ENCODE peak calls at places on chromosomes 13 and 19, in nine cellular contexts. J is prostate gland, L is stomach, F is H1, D is esophagus muscularis mucosa, E is breast epithelium, I is GM12892, T is transverse colon, X is suprapubic skin. M is an unnamed sample.

GRCh38 chr13:67841071-67841470 is 610.9 kb upstream of the PCDH9 start:
- DNase-seq in J (no peak), L (no peak), F (peak), D (no peak), E (no peak), I (no peak), T (no peak), X (no peak), M (no peak)

GRCh38 chr19:2798733-2799132 is 13.4 kb downstream of the THOP1 start:
- DNase-seq in J (no peak), L (no peak), F (no peak), D (no peak), E (no peak), I (no peak), T (no peak), X (no peak), M (no peak)

GRCh38 chr19:38736036-38736412 is 8.2 kb downstream of the CAPN12 start:
- DNase-seq in J (peak), L (peak), F (no peak), D (no peak), E (no peak), I (peak), T (peak), X (no peak), M (no peak)

GRCh38 chr19:17752865-17753639 is 1.8 kb downstream of the FCHO1 start:
- DNase-seq in J (no peak), L (no peak), F (no peak), D (no peak), E (no peak), I (no peak), T (no peak), X (no peak), M (no peak)

GRCh38 chr19:53507523-53508442 is 30.2 kb upstream of the ZNF331 start:
- DNase-seq in J (no peak), L (no peak), F (no peak), D (no peak), E (no peak), I (no peak), T (no peak), X (no peak), M (no peak)

GRCh38 chr13:103236213-103236612 is 170.0 kb upstream of the SLC10A2 start:
- DNase-seq in J (no peak), L (no peak), F (no peak), D (no peak), E (no peak), I (no peak), T (no peak), X (no peak), M (no peak)

GRCh38 chr19:40444181-40445005 is at the start of gene SERTAD3:
- DNase-seq in J (peak), L (peak), F (peak), D (peak), E (peak), I (peak), T (peak), X (peak), M (peak)

GRCh38 chr19:15303105-15303780 is 29.1 kb downstream of the BRD4 start:
- DNase-seq in J (peak), L (no peak), F (no peak), D (no peak), E (no peak), I (no peak), T (no peak), X (no peak), M (no peak)

GRCh38 chr13:20772401-20773131 is 1.2 kb downstream of the EEF1AKMT1 start:
- DNase-seq in J (no peak), L (no peak), F (no peak), D (no peak), E (no peak), I (no peak), T (no peak), X (no peak), M (no peak)

GRCh38 chr19:920051-920857 is 3.1 kb downstream of the KISS1R start:
- DNase-seq in J (no peak), L (no peak), F (no peak), D (no peak), E (no peak), I (peak), T (no peak), X (no peak), M (no peak)

GRCh38 chr19:46537136-46538097 is 41.8 kb upstream of the PNMA8B start:
- DNase-seq in J (no peak), L (peak), F (no peak), D (no peak), E (no peak), I (no peak), T (peak), X (no peak), M (no peak)

GRCh38 chr13:44334751-44335150 is 38.9 kb upstream of the SERP2 start:
- DNase-seq in J (no peak), L (no peak), F (no peak), D (no peak), E (no peak), I (no peak), T (no peak), X (no peak), M (no peak)

DNA sequence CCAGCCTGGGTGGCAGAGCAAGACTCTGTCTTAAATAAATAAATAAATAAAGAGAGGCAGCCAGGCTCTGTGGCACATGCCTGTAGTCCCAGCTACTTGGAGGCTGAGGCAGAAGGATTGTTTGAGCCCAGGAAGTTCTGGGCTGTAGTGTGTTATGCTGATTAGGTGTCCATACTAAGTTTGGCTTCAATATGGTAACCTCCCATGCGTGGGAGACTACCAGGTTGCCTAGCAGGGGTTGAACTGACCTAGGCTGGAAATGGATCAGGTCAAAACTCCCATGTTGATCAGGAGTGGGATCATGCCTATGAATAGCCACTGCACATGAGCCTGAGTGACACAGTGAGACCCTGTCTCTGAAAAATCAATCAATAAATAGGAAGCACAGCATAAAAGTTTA is 4.0 kb upstream of the SNRNP70 start:
- DNase-seq in J (no peak), L (no peak), F (no peak), D (no peak), E (no peak), I (no peak), T (no peak), X (no peak), M (no peak)
- TF ChIP-seq POLR2A in J (no peak), L (no peak), F (no peak), D (no peak), E (no peak), I (no peak), T (no peak), X (no peak), M (no peak)

DNA sequence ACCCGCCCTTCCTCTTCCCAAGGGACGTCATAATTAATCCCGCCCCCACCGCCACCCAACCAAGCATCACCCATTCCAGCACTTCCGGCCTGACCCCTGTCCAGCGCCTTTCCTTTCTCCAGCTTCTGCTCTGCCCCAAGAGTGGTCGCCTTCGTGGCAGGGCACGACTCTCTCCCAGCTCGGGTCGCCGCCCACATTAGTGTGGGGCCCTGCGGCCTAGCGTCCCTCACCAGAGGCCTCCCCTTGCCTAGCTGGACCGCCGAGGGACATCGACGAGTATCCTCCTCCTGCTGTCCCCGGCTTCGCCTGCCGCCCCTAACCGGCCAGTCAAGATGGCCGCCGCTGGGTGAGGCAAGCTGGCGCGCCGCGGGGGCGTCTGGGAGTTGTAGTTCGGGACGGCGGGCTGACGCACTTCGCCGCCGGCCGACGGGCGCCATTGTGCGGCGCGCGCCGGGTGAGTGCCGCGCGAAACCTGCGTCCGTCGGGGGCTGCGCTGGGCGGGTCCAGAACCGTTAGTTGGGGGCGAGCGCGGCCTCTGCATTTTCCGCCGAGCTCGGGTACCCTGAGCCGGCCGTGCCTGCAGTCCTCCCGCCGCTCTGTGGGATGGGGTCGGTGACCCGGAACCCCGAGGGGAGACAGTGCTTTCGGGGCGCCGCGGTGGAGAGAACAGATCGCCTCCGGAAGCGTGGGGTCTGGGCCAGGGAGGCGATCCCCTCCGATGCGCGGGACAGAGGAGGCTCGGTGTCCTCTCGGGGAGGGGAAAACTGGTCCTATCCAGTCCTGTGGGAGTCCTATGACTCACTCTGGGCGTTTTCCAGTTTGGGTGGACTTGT is at the start of gene ZNF274:
- DNase-seq in J (peak), L (peak), F (peak), D (peak), E (peak), I (peak), T (peak), X (peak), M (peak)
- TF ChIP-seq POLR2AphosphoS5 in J (peak), L (peak), F (peak), D (peak), E (peak), I (peak), T (peak), X (peak), M (peak)

DNA sequence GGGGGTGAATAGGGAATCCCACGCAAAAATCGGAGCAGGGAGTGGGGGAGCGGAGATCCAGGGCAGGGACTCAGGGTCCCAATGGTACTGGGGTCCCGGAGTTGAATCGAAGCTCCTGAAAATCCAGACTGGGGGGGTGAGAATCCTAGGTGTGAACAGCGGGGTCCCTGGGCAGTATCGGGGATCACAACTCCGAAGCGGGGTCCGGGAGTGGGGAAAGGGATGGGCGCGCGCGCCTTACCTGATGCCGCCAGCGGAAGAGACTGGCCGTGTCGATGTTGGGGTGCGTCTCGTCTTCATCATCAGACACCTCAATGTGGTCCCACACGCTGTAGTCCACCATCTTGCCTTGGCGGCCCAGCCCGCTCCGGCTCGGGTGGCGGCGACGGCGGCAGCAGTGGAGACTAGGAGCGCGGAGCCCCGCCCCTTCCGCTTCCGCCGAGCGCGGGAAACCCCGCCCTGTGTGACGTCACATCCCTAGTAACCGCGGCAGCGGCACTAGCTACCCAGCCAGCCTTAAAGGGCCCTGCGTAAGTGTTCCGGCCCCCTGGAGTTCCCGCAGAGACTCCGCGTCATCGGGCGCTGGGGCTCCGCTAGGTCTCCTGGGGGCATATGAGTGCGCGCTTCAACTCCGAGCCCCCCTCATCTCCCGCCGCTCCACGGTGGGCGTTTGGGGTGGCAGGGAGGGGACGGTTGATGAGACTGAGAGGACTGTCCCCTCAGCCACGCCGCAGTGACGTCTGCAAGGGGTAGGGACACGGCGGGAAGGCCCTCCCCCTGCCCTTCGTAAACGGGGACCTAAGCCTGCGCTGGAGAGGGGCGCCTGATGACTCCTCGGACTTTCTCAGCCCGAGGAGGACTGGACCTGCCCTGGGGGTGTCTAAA is at the start of gene CDC37:
- DNase-seq in J (peak), L (peak), F (peak), D (peak), E (peak), I (peak), T (peak), X (peak), M (peak)
- TF ChIP-seq POLR2A in J (peak), L (no peak), F (peak), D (peak), E (peak), I (peak), T (peak), X (peak), M (peak)

DNA sequence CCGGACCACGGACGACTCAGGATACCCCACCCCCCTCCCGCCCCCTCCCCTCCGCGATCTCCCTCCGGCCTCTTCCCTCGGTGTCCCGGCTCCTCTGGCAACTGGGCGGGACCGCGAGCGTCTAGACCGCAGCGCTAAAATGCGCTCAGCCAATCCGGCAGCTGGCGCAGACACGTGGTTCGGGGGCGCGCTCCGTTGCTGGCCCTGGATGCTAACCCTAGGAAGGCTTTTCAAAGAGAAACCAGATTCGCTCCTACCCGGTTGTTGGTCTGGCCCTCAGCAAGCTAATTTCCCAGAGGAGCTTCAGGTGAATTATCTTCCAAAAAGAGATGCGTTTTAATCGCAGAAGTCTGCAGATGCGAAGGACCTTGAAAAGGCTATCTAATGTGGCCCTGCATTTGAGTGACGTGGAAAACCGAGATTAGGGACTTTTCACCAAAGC is at the start of gene DZIP1:
- DNase-seq in J (peak), L (peak), F (peak), D (no peak), E (no peak), I (no peak), T (peak), X (peak), M (peak)
- TF ChIP-seq POLR2AphosphoS5 in J (no peak), L (peak), F (no peak), D (peak), E (no peak), I (no peak), T (no peak), X (no peak), M (no peak)